ENCODE peak calls at places on chromosomes 7 and 10, in seven cellular contexts. I is HEK293T, N is HepG2, W is HCT116, A is H1, O is K562, S is GM12878. R is an unnamed sample.

GRCh38 chr10:44911081-44911540 is at the start of gene TMEM72:
- DNase-seq in S (no peak), A (peak), W (no peak), I (peak), O (peak), N (peak), R (peak)

GRCh38 chr7:29345590-29345989 is 151.0 kb downstream of the CHN2 start:
- DNase-seq in I (peak), W (peak), S (no peak), N (peak), A (peak), O (no peak), R (peak)

GRCh38 chr10:117860135-117860534 is 186.6 kb downstream of the RAB11FIP2 start:
- DNase-seq in S (no peak), I (no peak), W (no peak), O (no peak), N (no peak), A (no peak), R (no peak)

GRCh38 chr10:25023278-25023677 is 6.9 kb downstream of the THNSL1 start:
- DNase-seq in W (no peak), S (no peak), A (no peak), N (no peak), I (no peak), O (no peak), R (no peak)

GRCh38 chr10:80158598-80159127 is 26.1 kb downstream of the PLAC9 start:
- DNase-seq in N (no peak), A (no peak), O (peak), I (no peak), W (peak), S (no peak), R (no peak)

GRCh38 chr10:33900591-33900990 is 566.1 kb upstream of the NRP1 start:
- DNase-seq in S (no peak), A (no peak), N (no peak), W (no peak), O (no peak), I (no peak), R (no peak)

GRCh38 chr10:101848408-101848807 is 4.8 kb upstream of the KCNIP2 start:
- DNase-seq in N (no peak), I (no peak), O (no peak), W (no peak), A (no peak), S (no peak), R (no peak)

GRCh38 chr10:30816812-30817193 is 187.2 kb upstream of the LYZL2 start:
- DNase-seq in S (no peak), A (no peak), W (no peak), O (no peak), I (no peak), N (no peak), R (no peak)

GRCh38 chr10:92829042-92829785 is 19.1 kb upstream of the EXOC6 start:
- DNase-seq in S (no peak), A (peak), N (no peak), W (no peak), O (peak), I (no peak), R (no peak)

GRCh38 chr7:41331194-41331593 is 371.7 kb downstream of the INHBA start:
- DNase-seq in I (no peak), S (no peak), W (no peak), O (no peak), N (no peak), A (no peak), R (no peak)

GRCh38 chr7:116150588-116150987 is 59.8 kb upstream of the TES start:
- DNase-seq in A (no peak), I (no peak), O (no peak), S (no peak), N (no peak), W (no peak), R (no peak)

GRCh38 chr7:106039486-106040060 is 72.5 kb downstream of the SYPL1 start:
- DNase-seq in O (no peak), W (no peak), A (no peak), S (no peak), I (no peak), N (no peak), R (peak)

GRCh38 chr10:72333111-72334012 is 21.4 kb downstream of the DNAJB12 start:
- DNase-seq in O (no peak), N (no peak), I (no peak), W (no peak), A (no peak), S (no peak), R (no peak)

GRCh38 chr10:21702633-21703111 is 168.6 kb downstream of the MLLT10 start:
- DNase-seq in I (no peak), S (peak), N (no peak), W (no peak), A (no peak), O (no peak), R (no peak)

GRCh38 chr7:78090616-78091015 is 292.0 kb downstream of the PHTF2 start:
- DNase-seq in I (no peak), S (no peak), A (no peak), N (no peak), O (no peak), W (no peak), R (no peak)

GRCh38 chr10:62437696-62438095 is 63.5 kb downstream of the ZNF365 start:
- DNase-seq in A (no peak), I (peak), O (peak), N (peak), S (no peak), W (peak), R (no peak)

GRCh38 chr10:69696073-69696731 is 66.2 kb downstream of the FAM241B start:
- DNase-seq in I (peak), O (peak), S (no peak), N (peak), W (peak), A (peak), R (peak)

GRCh38 chr7:46811529-46811928 is 770.4 kb downstream of the TNS3 start:
- DNase-seq in S (no peak), N (no peak), W (no peak), I (no peak), A (no peak), O (no peak), R (no peak)

GRCh38 chr7:66140924-66141323 is 26.3 kb downstream of the CRCP start:
- DNase-seq in I (peak), W (no peak), S (no peak), O (no peak), N (no peak), A (no peak), R (peak)

GRCh38 chr10:80938920-80939319 is 401.2 kb downstream of the SH2D4B start:
- DNase-seq in W (no peak), I (no peak), S (no peak), A (no peak), O (no peak), N (no peak), R (no peak)

GRCh38 chr7:51045319-51046102 is 262.8 kb upstream of the GRB10 start:
- DNase-seq in I (no peak), W (peak), O (no peak), N (peak), A (no peak), S (no peak), R (no peak)

GRCh38 chr10:133325392-133325760 is 11.3 kb downstream of the CALY start:
- DNase-seq in S (no peak), A (no peak), I (no peak), W (no peak), N (no peak), O (no peak), R (no peak)

GRCh38 chr10:101066146-101066889 is 4.5 kb downstream of the KAZALD1 start:
- DNase-seq in I (peak), N (peak), W (peak), S (no peak), O (peak), A (peak), R (peak)

GRCh38 chr7:68269410-68269809 is 1272.8 kb downstream of the TYW1 start:
- DNase-seq in S (no peak), A (no peak), W (no peak), O (no peak), I (no peak), N (no peak), R (no peak)

GRCh38 chr10:95261926-95262325 is 28.9 kb downstream of the PDLIM1 start:
- DNase-seq in I (no peak), W (no peak), N (no peak), A (peak), O (no peak), S (no peak), R (no peak)
- TF ChIP-seq SP1 in I (no peak), W (no peak), N (no peak), A (no peak), O (no peak), S (no peak), R (no peak)

GRCh38 chr7:146067880-146068279 is 48.7 kb upstream of the CNTNAP2 start:
- DNase-seq in W (no peak), N (no peak), A (no peak), O (no peak), S (no peak), I (no peak), R (no peak)
- TF ChIP-seq SP1 in W (no peak), N (no peak), A (no peak), O (no peak), S (no peak), I (no peak), R (no peak)

DNA sequence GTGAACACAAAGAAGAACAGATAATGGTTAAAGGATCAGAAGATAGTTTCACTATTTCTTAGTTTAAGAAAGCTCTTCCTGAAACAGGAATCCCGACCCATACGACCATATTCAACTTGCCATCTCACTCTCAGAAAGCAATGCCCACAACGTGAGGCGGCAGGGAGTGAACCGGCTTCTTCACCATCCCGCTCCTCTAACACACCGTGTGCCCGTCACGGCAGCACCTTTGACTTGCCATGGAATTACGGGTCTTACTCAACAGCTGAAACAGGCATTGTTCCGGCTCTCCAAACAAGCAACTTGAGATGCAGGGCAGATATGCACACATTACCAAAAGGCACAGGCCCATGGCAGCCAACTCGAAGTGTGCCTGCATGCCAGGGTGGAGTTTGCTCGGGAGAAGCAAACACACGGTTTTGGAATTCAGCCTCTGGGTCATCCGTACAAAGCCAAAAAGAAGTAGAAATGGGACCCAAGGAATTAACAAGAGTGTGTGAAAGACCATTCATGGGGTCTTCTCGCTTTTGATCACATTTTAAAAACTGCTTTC is 293.6 kb downstream of the DNAJB6 start:
- DNase-seq in I (no peak), N (no peak), S (no peak), W (no peak), O (no peak), A (no peak), R (no peak)
- TF ChIP-seq SP1 in I (no peak), N (no peak), S (no peak), W (no peak), O (no peak), A (no peak), R (no peak)

GRCh38 chr7:147711429-147711828 is 879.1 kb upstream of the C7orf33 start:
- DNase-seq in W (no peak), S (no peak), O (no peak), A (no peak), I (no peak), N (no peak), R (no peak)

GRCh38 chr7:147707926-147708325 is 882.6 kb upstream of the C7orf33 start:
- DNase-seq in A (no peak), O (no peak), W (no peak), S (no peak), I (no peak), N (no peak), R (no peak)

GRCh38 chr7:147708871-147709270 is 881.7 kb upstream of the C7orf33 start:
- DNase-seq in I (no peak), S (no peak), O (no peak), W (no peak), A (no peak), N (no peak), R (no peak)
- TF ChIP-seq SP1 in I (no peak), S (no peak), O (no peak), W (no peak), A (no peak), N (no peak), R (no peak)

R was measured in WTC11.